ENCODE peak calls at places on chromosomes 5 and 9, in five cellular contexts. K is NCI-H226, G is T47D, P is foreskin melanocyte, U is amniotic stem cell. Q is an unnamed sample.

GRCh38 chr9:121369595-121370265 is at the start of gene STOM:
- DNase-seq in K (peak), G (no peak), P (peak), U (peak), Q (peak)

GRCh38 chr9:95028855-95029219 is 288.7 kb downstream of the FANCC start:
- DNase-seq in K (no peak), G (no peak), P (no peak), U (no peak), Q (no peak)

GRCh38 chr9:137116728-137117127 is 2.2 kb upstream of the DPP7 start:
- DNase-seq in K (no peak), G (no peak), P (no peak), U (no peak), Q (peak)

GRCh38 chr9:132154925-132155324 is 6.9 kb upstream of the NTNG2 start:
- DNase-seq in K (no peak), G (no peak), P (no peak), U (no peak), Q (no peak)

GRCh38 chr9:131476777-131477345 is 25.9 kb upstream of the POMT1 start:
- DNase-seq in K (no peak), G (no peak), P (no peak), U (no peak), Q (no peak)

GRCh38 chr9:75086443-75087278 is 1.3 kb downstream of the NMRK1 start:
- DNase-seq in K (no peak), G (no peak), P (no peak), U (no peak), Q (peak)

GRCh38 chr9:104779334-104779733 is 15.4 kb downstream of the NIPSNAP3B start:
- DNase-seq in K (no peak), G (no peak), P (no peak), U (no peak), Q (no peak)

GRCh38 chr9:137422668-137423000 is 328 bp downstream of the EXD3 start:
- DNase-seq in K (peak), G (peak), P (no peak), U (no peak), Q (no peak)

GRCh38 chr5:9869616-9870288 is 239.6 kb upstream of the TAS2R1 start:
- DNase-seq in K (peak), G (no peak), P (no peak), U (peak), Q (peak)

GRCh38 chr5:133427121-133427777 is 185.1 kb downstream of the FSTL4 start:
- DNase-seq in K (no peak), G (no peak), P (peak), U (no peak), Q (peak)

GRCh38 chr9:89811896-89812450 is 207.2 kb downstream of the GADD45G start:
- DNase-seq in K (no peak), G (no peak), P (no peak), U (no peak), Q (no peak)

GRCh38 chr5:161411156-161411555 is 135.4 kb downstream of the GABRB2 start:
- DNase-seq in K (no peak), G (no peak), P (no peak), U (no peak), Q (no peak)

GRCh38 chr5:83256091-83256775 is 178.9 kb downstream of the XRCC4 start:
- DNase-seq in K (no peak), G (no peak), P (no peak), U (no peak), Q (peak)

GRCh38 chr5:149046196-149046829 is 16.5 kb downstream of the SH3TC2 start:
- DNase-seq in K (peak), G (no peak), P (no peak), U (no peak), Q (no peak)

GRCh38 chr9:36258989-36259315 is 704 bp upstream of the GNE start:
- DNase-seq in K (no peak), G (no peak), P (no peak), U (no peak), Q (no peak)

Q was measured in fibroblast of villous mesenchyme.